ENCODE peak calls at places on chromosomes 6 and 20, in ten cellular contexts. S, X, G, U, K, N, C, Q, O and B are unnamed samples.

GRCh38 chr6:100376103-100376502 is 88.6 kb downstream of the SIM1 start:
- DNase-seq in S (no peak), X (no peak), G (no peak), U (no peak), K (no peak), N (no peak), C (no peak), Q (no peak), O (no peak), B (no peak)

GRCh38 chr20:14617123-14617522 is 279.7 kb upstream of the FLRT3 start:
- DNase-seq in S (no peak), X (peak; percentile 52), G (no peak), U (no peak), K (no peak), N (peak; percentile 2), C (no peak), Q (no peak), O (peak; percentile 7), B (no peak)

GRCh38 chr20:47681977-47682812 is 103.1 kb downstream of the SULF2 start:
- DNase-seq in S (no peak), X (no peak), G (no peak), U (peak; percentile 81), K (no peak), N (peak; percentile 31), C (no peak), Q (no peak), O (no peak), B (no peak)

GRCh38 chr6:109736273-109737031 is 45.4 kb downstream of the FIG4 start:
- DNase-seq in S (peak; percentile 28), X (no peak), G (no peak), U (no peak), K (no peak), N (no peak), C (no peak), Q (no peak), O (peak; percentile 8), B (peak; percentile 9)

GRCh38 chr6:170207586-170207985 is 83.3 kb downstream of the DLL1 start:
- DNase-seq in S (no peak), X (no peak), G (peak; percentile 6), U (no peak), K (no peak), N (no peak), C (no peak), Q (no peak), O (no peak), B (no peak)

GRCh38 chr20:13119583-13119982 is 101.5 kb upstream of the ISM1 start:
- DNase-seq in S (peak; percentile 57), X (peak; percentile 87), G (peak; percentile 47), U (peak; percentile 84), K (no peak), N (peak; percentile 66), C (peak; percentile 65), Q (peak; percentile 51), O (peak; percentile 34), B (peak; percentile 46)

GRCh38 chr6:110476046-110476849 is at the start of gene SLC22A16:
- DNase-seq in S (no peak), X (no peak), G (no peak), U (no peak), K (no peak), N (peak; percentile 51), C (no peak), Q (peak; percentile 74), O (no peak), B (no peak)

GRCh38 chr6:161418458-161418945 is 144.6 kb upstream of the AGPAT4 start:
- DNase-seq in S (peak; percentile 85), X (peak; percentile 83), G (peak; percentile 53), U (peak; percentile 56), K (no peak), N (peak; percentile 83), C (peak; percentile 49), Q (peak; percentile 61), O (peak; percentile 86), B (peak; percentile 66)

GRCh38 chr6:166713608-166714510 is 86.8 kb upstream of the RPS6KA2 start:
- DNase-seq in S (no peak), X (no peak), G (no peak), U (no peak), K (no peak), N (no peak), C (no peak), Q (no peak), O (no peak), B (no peak)

GRCh38 chr6:90537723-90538407 is 49.0 kb downstream of the MAP3K7 start:
- DNase-seq in S (no peak), X (no peak), G (no peak), U (no peak), K (no peak), N (peak; percentile 77), C (no peak), Q (no peak), O (peak; percentile 67), B (no peak)

GRCh38 chr20:51473256-51473655 is 69.3 kb downstream of the NFATC2 start:
- DNase-seq in S (no peak), X (no peak), G (no peak), U (no peak), K (no peak), N (no peak), C (no peak), Q (no peak), O (no peak), B (no peak)

GRCh38 chr20:46990017-46990810 is 95.6 kb downstream of the EYA2 start:
- DNase-seq in S (no peak), X (peak; percentile 62), G (peak; percentile 40), U (no peak), K (no peak), N (peak; percentile 35), C (no peak), Q (no peak), O (no peak), B (no peak)

GRCh38 chr6:97177905-97178304 is 105.1 kb downstream of the MMS22L start:
- DNase-seq in S (peak; percentile 31), X (peak; percentile 9), G (no peak), U (peak; percentile 1), K (no peak), N (peak; percentile 24), C (no peak), Q (no peak), O (peak; percentile 82), B (no peak)

GRCh38 chr6:139014945-139015344 is 13.6 kb upstream of the ABRACL start:
- DNase-seq in S (no peak), X (no peak), G (peak; percentile 34), U (no peak), K (no peak), N (no peak), C (no peak), Q (no peak), O (no peak), B (no peak)

GRCh38 chr6:12009904-12010634 is 2.0 kb upstream of the HIVEP1 start:
- DNase-seq in S (peak; percentile 59), X (peak; percentile 30), G (no peak), U (no peak), K (no peak), N (peak; percentile 59), C (peak; percentile 19), Q (no peak), O (peak; percentile 66), B (no peak)

GRCh38 chr20:61354501-61354900 is 102.4 kb downstream of the CDH4 start:
- DNase-seq in S (no peak), X (no peak), G (no peak), U (no peak), K (no peak), N (no peak), C (no peak), Q (no peak), O (no peak), B (no peak)
- H3K4me3 ChIP-seq in S (no peak overlapping the region), X (no peak overlapping the region), G (no peak overlapping the region), U (no peak overlapping the region), K (no peak overlapping the region), N (no peak overlapping the region), C (no peak overlapping the region), Q (no peak overlapping the region), O (no peak overlapping the region), B (no peak overlapping the region)

GRCh38 chr6:133360194-133360593 is 119.0 kb downstream of the EYA4 start:
- DNase-seq in S (no peak), X (no peak), G (no peak), U (no peak), K (no peak), N (no peak), C (no peak), Q (no peak), O (no peak), B (no peak)
- H3K9ac ChIP-seq in S (no peak overlapping the region), X (no peak overlapping the region), G (no peak overlapping the region), U (no peak overlapping the region), K (no peak overlapping the region), N (no peak overlapping the region), C (no peak overlapping the region), Q (no peak overlapping the region), O (no peak overlapping the region), B (no peak overlapping the region)

GRCh38 chr6:113433506-113433991 is 423.6 kb upstream of the MARCKS start:
- DNase-seq in S (peak; percentile 83), X (peak; percentile 66), G (peak; percentile 59), U (peak; percentile 34), K (no peak), N (peak; percentile 90), C (no peak), Q (no peak), O (peak; percentile 59), B (no peak)
- H3K4me3 ChIP-seq in S (no peak overlapping the region), X (no peak overlapping the region), G (no peak overlapping the region), U (no peak overlapping the region), K (no peak overlapping the region), N (peak overlapping the region; percentile 10), C (no peak overlapping the region), Q (no peak overlapping the region), O (no peak overlapping the region), B (no peak overlapping the region)

GRCh38 chr6:149467265-149467664 is 17.5 kb downstream of the ZC3H12D start:
- DNase-seq in S (no peak), X (no peak), G (no peak), U (no peak), K (no peak), N (no peak), C (no peak), Q (no peak), O (no peak), B (no peak)
- H3K9ac ChIP-seq in S (no peak overlapping the region), X (no peak overlapping the region), G (no peak overlapping the region), U (no peak overlapping the region), K (no peak overlapping the region), N (no peak overlapping the region), C (no peak overlapping the region), Q (no peak overlapping the region), O (no peak overlapping the region), B (no peak overlapping the region)

GRCh38 chr20:53925651-53926401 is 144.6 kb downstream of the BCAS1 start:
- DNase-seq in S (no peak), X (no peak), G (no peak), U (no peak), K (no peak), N (no peak), C (no peak), Q (no peak), O (no peak), B (no peak)
- H3K4me3 ChIP-seq in S (no peak overlapping the region), X (peak overlapping the region; percentile 3), G (no peak overlapping the region), U (peak overlapping the region; percentile 3), K (no peak overlapping the region), N (no peak overlapping the region), C (no peak overlapping the region), Q (no peak overlapping the region), O (no peak overlapping the region), B (no peak overlapping the region)